ENCODE peak calls at places on chromosomes 1 and 21, in six cellular contexts. D, E, Q, X, V and B are unnamed samples.

GRCh38 chr21:41631564-41632461 is 123.9 kb upstream of the TMPRSS2 start:
- DNase-seq in D (no peak), E (no peak), Q (no peak), X (no peak), V (no peak), B (no peak)

GRCh38 chr1:62989497-62989896 is 205.6 kb downstream of the ATG4C start:
- DNase-seq in D (no peak), E (no peak), Q (peak; percentile 71), X (no peak), V (peak; percentile 12), B (no peak)

GRCh38 chr1:187262731-187263130 is 434.0 kb downstream of the PLA2G4A start:
- DNase-seq in D (no peak), E (no peak), Q (no peak), X (no peak), V (no peak), B (no peak)

GRCh38 chr21:31128234-31128633 is 90.0 kb upstream of the KRTAP19-8 start:
- DNase-seq in D (no peak), E (no peak), Q (no peak), X (no peak), V (peak; percentile 86), B (no peak)

GRCh38 chr1:205533729-205534443 is 29.4 kb downstream of the CDK18 start:
- DNase-seq in D (no peak), E (no peak), Q (no peak), X (no peak), V (no peak), B (no peak)

GRCh38 chr1:180881806-180882509 is 30.7 kb upstream of the KIAA1614 start:
- DNase-seq in D (no peak), E (peak; percentile 28), Q (peak; percentile 65), X (no peak), V (peak; percentile 67), B (peak; percentile 15)

GRCh38 chr1:159823401-159823800 is 3.3 kb upstream of the SLAMF8 start:
- DNase-seq in D (no peak), E (no peak), Q (no peak), X (no peak), V (no peak), B (no peak)

GRCh38 chr1:165443539-165444289 is 1.2 kb downstream of the RXRG start:
- DNase-seq in D (no peak), E (no peak), Q (peak; percentile 48), X (no peak), V (no peak), B (no peak)

GRCh38 chr1:66685265-66685664 is 67.0 kb upstream of the DYNLT5 start:
- DNase-seq in D (no peak), E (no peak), Q (no peak), X (no peak), V (no peak), B (no peak)

GRCh38 chr1:14300991-14301703 is 297.3 kb upstream of the KAZN start:
- DNase-seq in D (no peak), E (no peak), Q (peak; percentile 4), X (no peak), V (no peak), B (no peak)

GRCh38 chr1:1291023-1291528 is 10.8 kb downstream of the SCNN1D start:
- DNase-seq in D (no peak), E (no peak), Q (no peak), X (no peak), V (no peak), B (no peak)

GRCh38 chr1:169426174-169426716 is 1.0 kb downstream of the CCDC181 start:
- DNase-seq in D (no peak), E (no peak), Q (no peak), X (no peak), V (no peak), B (no peak)

GRCh38 chr1:235783148-235783776 is 83.4 kb downstream of the LYST start:
- DNase-seq in D (no peak), E (peak; percentile 16), Q (peak; percentile 34), X (no peak), V (peak; percentile 69), B (no peak)

GRCh38 chr1:227757781-227758180 is 22.5 kb downstream of the SNAP47 start:
- DNase-seq in D (no peak), E (no peak), Q (no peak), X (no peak), V (no peak), B (no peak)

GRCh38 chr1:10168912-10169514 is 41.4 kb upstream of the KIF1B start:
- DNase-seq in D (peak; percentile 48), E (no peak), Q (no peak), X (no peak), V (no peak), B (peak; percentile 40)

GRCh38 chr1:155136728-155137127 is 1.1 kb downstream of the SLC50A1 start:
- DNase-seq in D (no peak), E (no peak), Q (no peak), X (no peak), V (no peak), B (no peak)

GRCh38 chr1:59071289-59071688 is 225.6 kb upstream of the FGGY start:
- DNase-seq in D (no peak), E (no peak), Q (peak; percentile 22), X (no peak), V (no peak), B (no peak)

GRCh38 chr1:185279571-185279970 is 37.5 kb downstream of the IVNS1ABP start:
- DNase-seq in D (no peak), E (peak; percentile 54), Q (no peak), X (no peak), V (no peak), B (no peak)

GRCh38 chr1:29383972-29384371 is 147.7 kb downstream of the PTPRU start:
- DNase-seq in D (no peak), E (peak; percentile 82), Q (no peak), X (no peak), V (no peak), B (no peak)

GRCh38 chr1:111677604-111678003 is 58.0 kb downstream of the RAP1A start:
- DNase-seq in D (no peak), E (no peak), Q (no peak), X (no peak), V (no peak), B (no peak)

GRCh38 chr1:171742577-171742922 is 685 bp upstream of the VAMP4 start:
- DNase-seq in D (no peak), E (peak; percentile 48), Q (peak; percentile 33), X (no peak), V (no peak), B (no peak)

GRCh38 chr1:37721565-37721964 is 29.2 kb downstream of the CDCA8 start:
- DNase-seq in D (no peak), E (peak; percentile 5), Q (no peak), X (no peak), V (no peak), B (no peak)

GRCh38 chr1:206535853-206536188 is 28.5 kb downstream of the RASSF5 start:
- DNase-seq in D (no peak), E (no peak), Q (no peak), X (no peak), V (no peak), B (no peak)

GRCh38 chr1:19222573-19222972 is 12.5 kb upstream of the UBR4 start:
- DNase-seq in D (no peak), E (no peak), Q (no peak), X (no peak), V (no peak), B (no peak)

GRCh38 chr21:18204931-18205330 is 39.7 kb upstream of the CHODL start:
- DNase-seq in D (no peak), E (no peak), Q (peak; percentile 38), X (no peak), V (no peak), B (no peak)

GRCh38 chr1:52659851-52660596 is 27.1 kb downstream of the SHISAL2A start:
- DNase-seq in D (no peak), E (no peak), Q (no peak), X (no peak), V (no peak), B (no peak)

GRCh38 chr21:41894922-41895557 is 15.9 kb upstream of the PRDM15 start:
- DNase-seq in D (no peak), E (no peak), Q (no peak), X (no peak), V (no peak), B (no peak)

GRCh38 chr1:63326473-63327380 is 4.4 kb downstream of the FOXD3 start:
- DNase-seq in D (no peak), E (no peak), Q (no peak), X (no peak), V (no peak), B (no peak)

GRCh38 chr1:7469255-7469938 is 301.7 kb upstream of the VAMP3 start:
- DNase-seq in D (no peak), E (peak; percentile 44), Q (no peak), X (no peak), V (no peak), B (no peak)

GRCh38 chr21:36710729-36711048 is 11.8 kb downstream of the SIM2 start:
- DNase-seq in D (no peak), E (no peak), Q (no peak), X (no peak), V (no peak), B (no peak)